ENCODE peak calls at places on chromosomes 11 and 22, in four cellular contexts. S is EH; O is NCI-H187 treated with DMSO at 0.1 percent for 48 hours; Z is activated CD4-positive, alpha-beta T cell treated with anti-CD3 and anti-CD28 coated beads for 4 hours. V is an unnamed sample.

GRCh38 chr11:111870113-111870512 is 1.3 kb downstream of the ALG9 start:
- DNase-seq in S (no peak), O (no peak), Z (no peak), V (no peak)

GRCh38 chr22:28341001-28341400 is 338.6 kb downstream of the TTC28 start:
- DNase-seq in O (no peak), Z (no peak), S (peak; percentile 61), V (no peak)

GRCh38 chr11:95074806-95075563 is 8.3 kb downstream of the SRSF8 start:
- DNase-seq in S (no peak), O (no peak), Z (no peak), V (peak; percentile 77)

GRCh38 chr11:119726150-119726553 is 2.8 kb downstream of the NECTIN1 start:
- DNase-seq in Z (no peak), S (no peak), O (no peak), V (no peak)

GRCh38 chr11:134026655-134027343 is 42.1 kb upstream of the JAM3 start:
- DNase-seq in S (no peak), Z (no peak), O (no peak), V (peak; percentile 70)

GRCh38 chr11:125345706-125346561 is 150.1 kb downstream of the FEZ1 start:
- DNase-seq in O (no peak), Z (peak; percentile 21), S (peak; percentile 56), V (peak; percentile 92)

GRCh38 chr22:40791241-40791640 is 27.9 kb downstream of the SLC25A17 start:
- DNase-seq in S (peak; percentile 77), O (no peak), Z (no peak), V (no peak)

GRCh38 chr22:17570851-17571631 is 7.7 kb downstream of the SLC25A18 start:
- DNase-seq in Z (no peak), S (peak; percentile 92), O (no peak), V (no peak)

GRCh38 chr11:134730096-134730495 is 318.1 kb upstream of the B3GAT1 start:
- DNase-seq in Z (no peak), S (no peak), O (no peak), V (no peak)

GRCh38 chr22:39748877-39749276 is 144.7 kb downstream of the ENTHD1 start:
- DNase-seq in S (peak; percentile 35), Z (no peak), O (no peak), V (no peak)

GRCh38 chr22:22067192-22067591 is 84.6 kb upstream of the TOP3B start:
- DNase-seq in S (no peak), O (no peak), Z (no peak), V (no peak)